ENCODE peak calls at places on chromosomes 3 and 15, in five cellular contexts. One of them, this sample, is unnamed.

GRCh38 chr3:148880681-148881080 is 15.6 kb downstream of the CPA3 start:
- DNase-seq in HCT116: peak; percentile 13
- DNase-seq in GM12864: peak; percentile 5
- DNase-seq in dorsolateral prefrontal cortex: no peak
- DNase-seq in epithelial cell of esophagus: no peak
- DNase-seq in this sample: peak; percentile 38

GRCh38 chr3:33426630-33427341 is 13.4 kb downstream of the UBP1 start:
- DNase-seq in HCT116: no peak
- DNase-seq in GM12864: no peak
- DNase-seq in dorsolateral prefrontal cortex: no peak
- DNase-seq in epithelial cell of esophagus: peak; percentile 69
- DNase-seq in this sample: no peak

GRCh38 chr3:194871143-194871863 is 185.6 kb downstream of the FAM43A start:
- DNase-seq in HCT116: peak; percentile 60
- DNase-seq in GM12864: no peak
- DNase-seq in dorsolateral prefrontal cortex: no peak
- DNase-seq in epithelial cell of esophagus: peak; percentile 93
- DNase-seq in this sample: peak; percentile 26

GRCh38 chr3:193732391-193732790 is 139.4 kb downstream of the OPA1 start:
- DNase-seq in HCT116: peak; percentile 16
- DNase-seq in GM12864: no peak
- DNase-seq in dorsolateral prefrontal cortex: no peak
- DNase-seq in epithelial cell of esophagus: peak; percentile 73
- DNase-seq in this sample: no peak

GRCh38 chr3:8625991-8626390 is 18.6 kb downstream of the SSUH2 start:
- DNase-seq in HCT116: peak; percentile 6
- DNase-seq in GM12864: no peak
- DNase-seq in dorsolateral prefrontal cortex: no peak
- DNase-seq in epithelial cell of esophagus: peak; percentile 23
- DNase-seq in this sample: no peak

GRCh38 chr15:80999623-81000036 is 1.1 kb upstream of the TLNRD1 start:
- DNase-seq in HCT116: peak; percentile 63
- DNase-seq in GM12864: peak; percentile 87
- DNase-seq in dorsolateral prefrontal cortex: no peak
- DNase-seq in epithelial cell of esophagus: peak; percentile 64
- DNase-seq in this sample: peak; percentile 84

GRCh38 chr3:88301273-88302002 is 151.7 kb downstream of the C3orf38 start:
- DNase-seq in HCT116: no peak
- DNase-seq in GM12864: no peak
- DNase-seq in dorsolateral prefrontal cortex: no peak
- DNase-seq in epithelial cell of esophagus: no peak
- DNase-seq in this sample: no peak

GRCh38 chr3:192091831-192092230 is 630.9 kb downstream of the PYDC2 start:
- DNase-seq in HCT116: no peak
- DNase-seq in GM12864: no peak
- DNase-seq in dorsolateral prefrontal cortex: no peak
- DNase-seq in epithelial cell of esophagus: peak; percentile 24
- DNase-seq in this sample: no peak

GRCh38 chr3:48369685-48370329 is 2.2 kb upstream of the FBXW12 start:
- DNase-seq in HCT116: no peak
- DNase-seq in GM12864: no peak
- DNase-seq in dorsolateral prefrontal cortex: no peak
- DNase-seq in epithelial cell of esophagus: no peak
- DNase-seq in this sample: no peak

GRCh38 chr3:136893848-136894443 is 31.9 kb downstream of the NCK1 start:
- DNase-seq in HCT116: no peak
- DNase-seq in GM12864: no peak
- DNase-seq in dorsolateral prefrontal cortex: no peak
- DNase-seq in epithelial cell of esophagus: peak; percentile 94
- DNase-seq in this sample: no peak

GRCh38 chr3:188687389-188687788 is 484.4 kb upstream of the TPRG1 start:
- DNase-seq in HCT116: no peak
- DNase-seq in GM12864: no peak
- DNase-seq in dorsolateral prefrontal cortex: no peak
- DNase-seq in epithelial cell of esophagus: peak; percentile 50
- DNase-seq in this sample: no peak

GRCh38 chr3:106577241-106577640 is 708.4 kb upstream of the CBLB start:
- DNase-seq in HCT116: no peak
- DNase-seq in GM12864: no peak
- DNase-seq in dorsolateral prefrontal cortex: no peak
- DNase-seq in epithelial cell of esophagus: no peak
- DNase-seq in this sample: no peak

GRCh38 chr3:160475889-160476288 is 26.3 kb upstream of the TRIM59 start:
- DNase-seq in HCT116: no peak
- DNase-seq in GM12864: no peak
- DNase-seq in dorsolateral prefrontal cortex: no peak
- DNase-seq in epithelial cell of esophagus: no peak
- DNase-seq in this sample: no peak

GRCh38 chr3:160479376-160479775 is 29.8 kb upstream of the TRIM59 start:
- DNase-seq in HCT116: no peak
- DNase-seq in GM12864: no peak
- DNase-seq in dorsolateral prefrontal cortex: no peak
- DNase-seq in epithelial cell of esophagus: no peak
- DNase-seq in this sample: no peak

GRCh38 chr3:160478338-160478737 is 28.8 kb upstream of the TRIM59 start:
- DNase-seq in HCT116: no peak
- DNase-seq in GM12864: no peak
- DNase-seq in dorsolateral prefrontal cortex: no peak
- DNase-seq in epithelial cell of esophagus: no peak
- DNase-seq in this sample: no peak

GRCh38 chr3:160475153-160475552 is 25.6 kb upstream of the TRIM59 start:
- DNase-seq in HCT116: no peak
- DNase-seq in GM12864: no peak
- DNase-seq in dorsolateral prefrontal cortex: no peak
- DNase-seq in epithelial cell of esophagus: no peak
- DNase-seq in this sample: no peak

GRCh38 chr3:160477750-160478149 is 28.2 kb upstream of the TRIM59 start:
- DNase-seq in HCT116: no peak
- DNase-seq in GM12864: no peak
- DNase-seq in dorsolateral prefrontal cortex: no peak
- DNase-seq in epithelial cell of esophagus: no peak
- DNase-seq in this sample: no peak
- H3K4me3 ChIP-seq in HCT116: no peak overlapping the region
- H3K4me3 ChIP-seq in GM12864: no peak overlapping the region
- H3K4me3 ChIP-seq in dorsolateral prefrontal cortex: no peak overlapping the region
- H3K4me3 ChIP-seq in epithelial cell of esophagus: no peak overlapping the region
- H3K4me3 ChIP-seq in this sample: no peak overlapping the region

GRCh38 chr15:26972636-26973035 is 1.7 kb downstream of the GABRG3 start:
- DNase-seq in HCT116: no peak
- DNase-seq in GM12864: no peak
- DNase-seq in dorsolateral prefrontal cortex: no peak
- DNase-seq in epithelial cell of esophagus: no peak
- DNase-seq in this sample: no peak

GRCh38 chr15:26974120-26974780 is 3.3 kb downstream of the GABRG3 start:
- DNase-seq in HCT116: no peak
- DNase-seq in GM12864: no peak
- DNase-seq in dorsolateral prefrontal cortex: no peak
- DNase-seq in epithelial cell of esophagus: peak; percentile 37
- DNase-seq in this sample: no peak

GRCh38 chr15:26970712-26971210 is at the start of gene GABRG3:
- DNase-seq in HCT116: no peak
- DNase-seq in GM12864: no peak
- DNase-seq in dorsolateral prefrontal cortex: no peak
- DNase-seq in epithelial cell of esophagus: no peak
- DNase-seq in this sample: no peak

GRCh38 chr15:26967719-26968269 is 3.2 kb upstream of the GABRG3 start:
- DNase-seq in HCT116: no peak
- DNase-seq in GM12864: no peak
- DNase-seq in dorsolateral prefrontal cortex: no peak
- DNase-seq in epithelial cell of esophagus: no peak
- DNase-seq in this sample: no peak

GRCh38 chr15:26971303-26972018 is 480 bp downstream of the GABRG3 start:
- DNase-seq in HCT116: no peak
- DNase-seq in GM12864: no peak
- DNase-seq in dorsolateral prefrontal cortex: no peak
- DNase-seq in epithelial cell of esophagus: no peak
- DNase-seq in this sample: no peak
- H3K4me3 ChIP-seq in HCT116: no peak overlapping the region
- H3K4me3 ChIP-seq in GM12864: no peak overlapping the region
- H3K4me3 ChIP-seq in dorsolateral prefrontal cortex: peak overlapping the region; percentile 55
- H3K4me3 ChIP-seq in epithelial cell of esophagus: no peak overlapping the region
- H3K4me3 ChIP-seq in this sample: no peak overlapping the region

GRCh38 chr3:179036626-179037300 is 34.8 kb downstream of the ZMAT3 start:
- DNase-seq in HCT116: no peak
- DNase-seq in GM12864: no peak
- DNase-seq in dorsolateral prefrontal cortex: no peak
- DNase-seq in epithelial cell of esophagus: no peak
- DNase-seq in this sample: no peak
- H3K4me3 ChIP-seq in HCT116: no peak overlapping the region
- H3K4me3 ChIP-seq in GM12864: no peak overlapping the region
- H3K4me3 ChIP-seq in dorsolateral prefrontal cortex: no peak overlapping the region
- H3K4me3 ChIP-seq in epithelial cell of esophagus: no peak overlapping the region
- H3K4me3 ChIP-seq in this sample: no peak overlapping the region

GRCh38 chr3:158104346-158105020 is 1.7 kb downstream of the SHOX2 start:
- DNase-seq in HCT116: no peak
- DNase-seq in GM12864: no peak
- DNase-seq in dorsolateral prefrontal cortex: no peak
- DNase-seq in epithelial cell of esophagus: no peak
- DNase-seq in this sample: no peak

GRCh38 chr3:158106773-158107461 is 697 bp upstream of the SHOX2 start:
- DNase-seq in HCT116: no peak
- DNase-seq in GM12864: no peak
- DNase-seq in dorsolateral prefrontal cortex: no peak
- DNase-seq in epithelial cell of esophagus: no peak
- DNase-seq in this sample: no peak

GRCh38 chr3:158105710-158106438 is at the start of gene SHOX2:
- DNase-seq in HCT116: no peak
- DNase-seq in GM12864: no peak
- DNase-seq in dorsolateral prefrontal cortex: no peak
- DNase-seq in epithelial cell of esophagus: peak; percentile 29
- DNase-seq in this sample: no peak

GRCh38 chr3:158103956-158104338 is 2.3 kb downstream of the SHOX2 start:
- DNase-seq in HCT116: no peak
- DNase-seq in GM12864: no peak
- DNase-seq in dorsolateral prefrontal cortex: no peak
- DNase-seq in epithelial cell of esophagus: no peak
- DNase-seq in this sample: no peak

DNA sequence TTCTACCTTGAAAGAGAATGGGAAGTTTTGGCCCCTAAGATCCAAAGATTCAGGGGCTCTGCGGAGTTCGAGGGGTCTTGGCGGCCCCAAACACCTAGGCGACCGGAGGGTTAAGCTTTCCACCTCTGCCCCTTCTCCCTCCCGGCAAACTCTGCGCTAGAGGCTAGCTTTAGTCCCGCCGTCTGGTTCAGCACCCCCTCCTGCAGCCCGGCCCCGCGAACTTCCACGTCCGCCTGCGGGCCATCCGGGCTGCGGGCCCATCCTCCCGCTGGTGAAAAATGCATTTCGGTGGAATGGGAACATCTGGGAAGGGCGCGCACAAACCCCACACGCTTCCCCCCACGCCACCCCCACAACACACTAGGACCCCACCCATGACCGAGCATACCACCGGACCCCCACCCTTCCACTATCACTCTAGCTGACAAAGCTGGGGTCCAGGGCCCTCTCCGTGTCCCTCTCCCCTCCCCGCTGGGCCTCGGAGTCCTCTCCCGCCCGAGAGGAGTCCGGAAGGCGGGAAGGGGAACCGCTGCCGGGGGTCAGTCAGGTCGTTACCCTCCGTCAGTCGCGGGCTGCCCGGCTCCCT is 1.0 kb downstream of the SHOX2 start:
- DNase-seq in HCT116: no peak
- DNase-seq in GM12864: no peak
- DNase-seq in dorsolateral prefrontal cortex: no peak
- DNase-seq in epithelial cell of esophagus: no peak
- DNase-seq in this sample: no peak
- H3K4me3 ChIP-seq in HCT116: peak overlapping the region; percentile 73
- H3K4me3 ChIP-seq in GM12864: peak overlapping the region; percentile 45
- H3K4me3 ChIP-seq in dorsolateral prefrontal cortex: peak overlapping the region; percentile 50
- H3K4me3 ChIP-seq in epithelial cell of esophagus: peak overlapping the region; percentile 31
- H3K4me3 ChIP-seq in this sample: peak overlapping the region; percentile 24

DNA sequence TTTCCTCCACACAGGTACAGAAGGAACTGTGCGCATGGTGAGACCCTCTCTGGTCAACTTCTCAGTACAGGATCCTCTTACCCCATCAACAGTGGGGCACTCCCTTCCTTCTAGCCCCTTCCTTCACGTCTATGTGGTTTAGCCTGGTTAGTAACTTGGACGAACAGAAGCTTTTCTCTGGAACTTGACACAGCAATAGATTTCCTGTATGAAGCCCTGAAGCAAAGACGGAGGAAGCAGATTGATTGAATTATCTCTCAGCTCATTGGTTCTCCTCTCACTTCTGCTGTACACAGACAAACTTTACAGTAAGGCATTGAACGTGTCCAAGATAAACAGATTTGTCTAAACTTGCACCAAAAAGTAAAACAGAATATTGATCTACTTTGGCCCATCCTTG is at the start of gene CD200R1:
- DNase-seq in HCT116: no peak
- DNase-seq in GM12864: no peak
- DNase-seq in dorsolateral prefrontal cortex: no peak
- DNase-seq in epithelial cell of esophagus: no peak
- DNase-seq in this sample: no peak
- H3K4me3 ChIP-seq in HCT116: no peak within 1 kb of the TSS
- H3K4me3 ChIP-seq in GM12864: peak within 1 kb of the TSS; percentile 20
- H3K4me3 ChIP-seq in dorsolateral prefrontal cortex: no peak within 1 kb of the TSS
- H3K4me3 ChIP-seq in epithelial cell of esophagus: no peak within 1 kb of the TSS
- H3K4me3 ChIP-seq in this sample: peak within 1 kb of the TSS; percentile 45

DNA sequence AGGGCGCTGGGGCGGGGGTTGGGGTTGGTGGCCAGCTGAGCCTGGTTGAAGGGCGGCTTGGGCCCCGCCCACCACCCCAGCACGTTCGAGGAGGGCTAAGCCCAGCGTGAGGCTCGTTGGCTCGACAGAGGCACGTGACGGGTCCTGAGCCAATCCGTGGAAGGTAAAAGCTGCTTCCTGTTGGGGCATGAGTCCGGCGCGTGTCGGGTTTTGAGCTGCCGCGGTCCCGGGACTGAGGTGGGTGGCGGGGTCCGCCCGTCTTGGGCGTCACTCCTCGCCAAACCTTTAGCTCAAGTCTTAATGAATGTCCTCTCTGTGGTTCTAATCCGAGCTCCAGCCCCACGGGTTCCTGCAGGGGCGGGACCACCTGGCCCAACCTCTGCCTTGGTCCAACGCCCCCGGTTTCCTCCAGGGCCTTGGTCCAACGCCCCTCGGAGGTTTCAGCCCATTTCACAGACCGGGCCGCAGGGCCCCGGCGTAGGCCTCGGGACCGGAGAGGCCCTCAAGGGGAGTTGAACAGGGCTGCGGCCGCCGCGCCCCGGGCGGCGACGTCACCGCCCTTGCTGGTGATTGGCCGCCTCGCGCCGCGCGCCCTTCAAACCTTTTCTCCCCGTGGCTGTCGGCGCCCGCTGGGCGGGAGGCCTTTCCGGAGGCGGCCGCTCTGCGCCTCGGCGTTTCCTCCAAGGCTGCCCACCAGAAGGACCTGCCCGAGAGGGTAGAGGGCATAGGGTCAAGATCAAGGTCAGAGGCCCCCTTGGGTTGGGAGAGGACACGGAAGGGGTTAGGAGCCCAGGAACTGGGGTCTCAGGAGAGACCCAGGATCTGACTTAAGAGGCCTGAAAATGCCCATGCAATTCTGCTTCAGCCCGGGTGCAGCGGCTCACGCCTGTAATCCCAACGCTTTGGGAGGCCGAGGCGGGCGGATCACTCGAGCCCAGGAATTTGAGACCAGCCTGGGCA is at the start of gene RCCD1:
- DNase-seq in HCT116: peak; percentile 92
- DNase-seq in GM12864: peak; percentile 89
- DNase-seq in dorsolateral prefrontal cortex: peak; percentile 91
- DNase-seq in epithelial cell of esophagus: peak; percentile 96
- DNase-seq in this sample: peak; percentile 97
- H3K4me3 ChIP-seq in HCT116: peak within 1 kb of the TSS; percentile 71
- H3K4me3 ChIP-seq in GM12864: peak within 1 kb of the TSS; percentile 96
- H3K4me3 ChIP-seq in dorsolateral prefrontal cortex: peak within 1 kb of the TSS; percentile 86
- H3K4me3 ChIP-seq in epithelial cell of esophagus: peak within 1 kb of the TSS; percentile 90
- H3K4me3 ChIP-seq in this sample: peak within 1 kb of the TSS; percentile 79

GRCh38 chr3:72092778-72093177 is 307.8 kb upstream of the PROK2 start:
- DNase-seq in HCT116: no peak
- DNase-seq in GM12864: no peak
- DNase-seq in dorsolateral prefrontal cortex: no peak
- DNase-seq in epithelial cell of esophagus: no peak
- DNase-seq in this sample: peak; percentile 65
- H3K4me3 ChIP-seq in HCT116: no peak overlapping the region
- H3K4me3 ChIP-seq in GM12864: no peak overlapping the region
- H3K4me3 ChIP-seq in dorsolateral prefrontal cortex: no peak overlapping the region
- H3K4me3 ChIP-seq in epithelial cell of esophagus: no peak overlapping the region
- H3K4me3 ChIP-seq in this sample: no peak overlapping the region